ENCODE peak calls at places on chromosomes 11 and 22, in nine cellular contexts. W is substantia nigra; L is Ammon's horn; K is adrenal gland; Y is mucosa of gallbladder; Q is transverse colon; X is NCI-H1092; N is activated naive CD8-positive, alpha-beta T cell treated with anti-CD3 and anti-CD28 coated beads, Interleukin-2, amount 50 U/mL, for 24 hours; M is CD8-positive, alpha-beta memory T cell. G is an unnamed sample.

GRCh38 chr22:26170795-26171194 is 1.5 kb downstream of the SEZ6L start:
- DNase-seq in M (no peak), X (peak), N (peak), L (peak), K (no peak), W (peak), Y (no peak), Q (no peak), G (peak)

GRCh38 chr22:28989035-28989464 is 72.6 kb downstream of the C22orf31 start:
- DNase-seq in K (no peak), M (no peak), W (no peak), Q (no peak), Y (no peak), L (no peak), N (peak), X (no peak), G (no peak)

GRCh38 chr11:11000546-11001283 is 142.9 kb upstream of the ZBED5 start:
- DNase-seq in Q (peak), M (no peak), K (no peak), W (no peak), N (no peak), X (no peak), Y (no peak), L (no peak), G (no peak)

GRCh38 chr11:69817265-69818236 is 1.7 kb downstream of the FGF3 start:
- DNase-seq in N (no peak), X (no peak), M (no peak), K (no peak), Y (no peak), L (no peak), Q (no peak), W (no peak), G (no peak)

GRCh38 chr22:26095271-26095956 is 73.8 kb upstream of the SEZ6L start:
- DNase-seq in Q (no peak), X (no peak), N (no peak), M (no peak), L (no peak), K (no peak), Y (no peak), W (no peak), G (no peak)

GRCh38 chr11:12755510-12755909 is 81.3 kb downstream of the TEAD1 start:
- DNase-seq in Q (no peak), W (no peak), L (no peak), M (no peak), X (no peak), N (no peak), Y (no peak), K (no peak), G (no peak)

GRCh38 chr11:29989181-29989580 is 27.6 kb downstream of the KCNA4 start:
- DNase-seq in W (no peak), L (no peak), N (no peak), K (no peak), M (no peak), X (no peak), Y (no peak), Q (no peak), G (no peak)

GRCh38 chr11:1928038-1928890 is 8.8 kb downstream of the TNNT3 start:
- DNase-seq in K (no peak), N (no peak), L (no peak), Q (no peak), Y (no peak), M (no peak), X (no peak), W (no peak), G (no peak)

GRCh38 chr11:4181780-4182721 is 87.5 kb downstream of the RRM1 start:
- DNase-seq in Q (peak), L (peak), W (peak), N (peak), X (peak), M (no peak), K (peak), Y (peak), G (peak)

GRCh38 chr11:72736452-72737069 is 15.6 kb downstream of the ARAP1 start:
- DNase-seq in M (peak), Q (no peak), Y (peak), N (peak), X (no peak), L (peak), W (no peak), K (peak), G (no peak)

GRCh38 chr22:47604563-47604962 is 842.1 kb downstream of the TBC1D22A start:
- DNase-seq in N (no peak), Y (no peak), M (no peak), K (no peak), X (no peak), L (no peak), W (no peak), Q (no peak), G (no peak)

GRCh38 chr11:107203656-107204055 is 185.4 kb upstream of the GUCY1A2 start:
- DNase-seq in Y (no peak), X (no peak), K (no peak), W (no peak), M (no peak), N (no peak), L (no peak), Q (no peak), G (no peak)

GRCh38 chr11:76491644-76492043 is 46.8 kb downstream of the EMSY start:
- DNase-seq in K (no peak), X (no peak), L (no peak), W (no peak), Q (no peak), N (no peak), M (no peak), Y (no peak), G (no peak)

GRCh38 chr22:46515208-46516111 is 22.0 kb downstream of the CELSR1 start:
- DNase-seq in Q (no peak), M (no peak), W (no peak), Y (no peak), N (no peak), K (no peak), L (no peak), X (no peak), G (no peak)

GRCh38 chr11:17250561-17251350 is 25.8 kb upstream of the NUCB2 start:
- DNase-seq in Y (no peak), M (no peak), X (no peak), L (no peak), N (no peak), K (no peak), Q (no peak), W (no peak), G (no peak)

GRCh38 chr11:21556936-21557335 is 635.9 kb upstream of the ANO5 start:
- DNase-seq in Y (no peak), X (no peak), N (no peak), Q (no peak), K (no peak), W (no peak), L (no peak), M (no peak), G (peak)

GRCh38 chr11:118916842-118917388 is 8.8 kb downstream of the BCL9L start:
- DNase-seq in Y (peak), X (no peak), W (no peak), N (no peak), K (peak), M (no peak), Q (peak), L (no peak), G (peak)

GRCh38 chr22:45296628-45297297 is 12.0 kb downstream of the UPK3A start:
- DNase-seq in N (no peak), L (no peak), K (no peak), Q (no peak), X (no peak), W (no peak), Y (no peak), M (peak), G (no peak)

GRCh38 chr11:102260241-102260640 is 57.0 kb upstream of the BIRC3 start:
- DNase-seq in W (no peak), N (no peak), L (no peak), Y (no peak), M (no peak), Q (no peak), X (no peak), K (no peak), G (no peak)